ENCODE peak calls at places on chromosomes 5 and 9, in seven cellular contexts. G, P, O, K, A, I and T are unnamed samples.

GRCh38 chr5:128002420-128002819 is 81.1 kb upstream of the SLC12A2 start:
- DNase-seq in I (no peak), A (no peak), K (no peak), G (no peak), P (no peak), O (no peak), T (no peak)

GRCh38 chr5:19240150-19240549 is 747.9 kb downstream of the CDH18 start:
- DNase-seq in P (no peak), A (no peak), O (no peak), I (no peak), K (no peak), G (no peak), T (no peak)

GRCh38 chr9:109497193-109498165 is 628 bp downstream of the PTPN3 start:
- DNase-seq in O (no peak), G (no peak), K (no peak), P (no peak), A (no peak), I (peak), T (peak)

GRCh38 chr5:132771559-132771998 is 5.5 kb downstream of the SEPTIN8 start:
- DNase-seq in A (no peak), I (no peak), K (no peak), P (no peak), O (no peak), G (peak), T (no peak)

GRCh38 chr9:1071730-1072129 is 21.6 kb downstream of the DMRT2 start:
- DNase-seq in G (no peak), A (no peak), K (no peak), I (no peak), P (no peak), O (no peak), T (no peak)

GRCh38 chr5:153276151-153276550 is 214.3 kb upstream of the GRIA1 start:
- DNase-seq in P (peak), O (no peak), A (no peak), K (peak), I (no peak), G (peak), T (peak)

GRCh38 chr5:132539716-132540115 is 3.6 kb downstream of the IL5 start:
- DNase-seq in K (peak), A (no peak), O (no peak), P (no peak), I (no peak), G (peak), T (no peak)

GRCh38 chr5:44603496-44604272 is 205.1 kb upstream of the MRPS30 start:
- DNase-seq in P (no peak), I (no peak), A (peak), G (no peak), K (peak), O (no peak), T (no peak)

GRCh38 chr5:157245477-157245876 is 20.4 kb upstream of the CYFIP2 start:
- DNase-seq in K (no peak), A (no peak), I (no peak), G (no peak), O (no peak), P (no peak), T (no peak)

GRCh38 chr9:5838884-5839571 is 6.1 kb upstream of the ERMP1 start:
- DNase-seq in A (peak), G (peak), K (peak), P (no peak), O (no peak), I (no peak), T (peak)

GRCh38 chr5:62424763-62425162 is 12.2 kb downstream of the IPO11 start:
- DNase-seq in P (no peak), K (no peak), G (no peak), A (no peak), I (no peak), O (no peak), T (no peak)

GRCh38 chr9:132712753-132713152 is 42.5 kb downstream of the GTF3C4 start:
- DNase-seq in P (no peak), O (no peak), A (no peak), I (no peak), K (no peak), G (no peak), T (no peak)

GRCh38 chr9:110746211-110746930 is 77.8 kb downstream of the MUSK start:
- DNase-seq in A (no peak), G (no peak), K (no peak), P (no peak), O (no peak), I (no peak), T (no peak)

GRCh38 chr5:19988447-19988846 is 447 bp upstream of the CDH18 start:
- DNase-seq in P (no peak), A (no peak), K (no peak), I (peak), G (no peak), O (no peak), T (no peak)

GRCh38 chr9:4141201-4141750 is 158.6 kb downstream of the GLIS3 start:
- DNase-seq in I (no peak), O (no peak), P (no peak), G (no peak), K (no peak), A (no peak), T (no peak)

GRCh38 chr9:14467675-14468374 is 153.9 kb upstream of the NFIB start:
- DNase-seq in K (no peak), I (no peak), A (no peak), O (no peak), G (no peak), P (no peak), T (no peak)

GRCh38 chr5:140112685-140113179 is 1.2 kb upstream of the PURA start:
- DNase-seq in O (no peak), K (no peak), G (no peak), I (no peak), A (no peak), P (no peak), T (no peak)

GRCh38 chr5:35876454-35876853 is 19.8 kb downstream of the IL7R start:
- DNase-seq in A (no peak), G (no peak), O (no peak), I (no peak), P (no peak), K (no peak), T (no peak)

GRCh38 chr9:134099123-134099761 is 31.4 kb upstream of the BRD3 start:
- DNase-seq in P (peak), A (peak), G (peak), I (no peak), O (peak), K (peak), T (peak)

GRCh38 chr5:157312492-157312891 is 46.6 kb downstream of the CYFIP2 start:
- DNase-seq in K (peak), O (peak), P (no peak), G (peak), A (peak), I (peak), T (peak)

GRCh38 chr5:35269006-35269405 is 38.7 kb upstream of the PRLR start:
- DNase-seq in O (no peak), I (no peak), P (no peak), K (no peak), A (no peak), G (no peak), T (no peak)

GRCh38 chr9:137951107-137951506 is 73.5 kb downstream of the CACNA1B start:
- DNase-seq in A (no peak), O (no peak), K (no peak), G (no peak), I (no peak), P (no peak), T (no peak)

DNA sequence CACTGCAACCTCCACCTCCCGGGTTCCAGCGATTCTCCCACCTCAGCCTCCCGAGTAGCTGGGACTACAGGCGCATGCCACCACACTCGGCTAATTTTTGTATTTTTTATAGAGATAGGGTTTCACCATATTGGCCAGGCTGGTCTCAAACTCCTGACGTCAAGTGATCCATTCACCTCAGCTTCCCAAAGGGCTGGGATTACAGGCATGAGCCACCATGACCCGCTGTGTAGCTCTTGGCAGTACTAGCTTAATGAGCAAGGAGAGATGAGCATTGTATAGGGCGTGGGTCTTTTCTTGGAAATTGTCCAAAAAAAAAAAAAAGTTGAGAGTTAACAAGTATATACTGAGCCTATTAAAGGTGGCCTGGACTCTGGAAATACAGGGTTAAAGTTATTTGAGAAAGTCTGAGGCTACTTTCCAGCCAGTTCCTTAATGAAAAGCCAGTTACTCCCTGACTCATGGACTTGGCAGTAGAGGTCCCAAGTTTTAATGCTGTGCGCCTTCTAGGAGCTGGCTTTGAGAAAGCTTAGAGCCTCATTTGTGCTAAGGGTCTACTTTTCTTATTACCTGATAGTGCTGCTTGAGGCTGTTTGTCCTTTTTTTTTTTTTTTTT is 4.2 kb upstream of the FGF18 start:
- DNase-seq in G (no peak), K (no peak), P (no peak), I (no peak), O (no peak), A (no peak), T (no peak)
- TF ChIP-seq JUND in G (no peak), K (no peak), P (no peak), I (no peak), O (no peak), A (no peak), T (no peak)

GRCh38 chr9:78994476-78994875 is 577.3 kb upstream of the TLE4 start:
- DNase-seq in G (no peak), K (no peak), O (no peak), A (no peak), P (no peak), I (no peak), T (no peak)
- TF ChIP-seq JUND in G (no peak), K (no peak), O (no peak), A (no peak), P (no peak), I (no peak), T (no peak)

DNA sequence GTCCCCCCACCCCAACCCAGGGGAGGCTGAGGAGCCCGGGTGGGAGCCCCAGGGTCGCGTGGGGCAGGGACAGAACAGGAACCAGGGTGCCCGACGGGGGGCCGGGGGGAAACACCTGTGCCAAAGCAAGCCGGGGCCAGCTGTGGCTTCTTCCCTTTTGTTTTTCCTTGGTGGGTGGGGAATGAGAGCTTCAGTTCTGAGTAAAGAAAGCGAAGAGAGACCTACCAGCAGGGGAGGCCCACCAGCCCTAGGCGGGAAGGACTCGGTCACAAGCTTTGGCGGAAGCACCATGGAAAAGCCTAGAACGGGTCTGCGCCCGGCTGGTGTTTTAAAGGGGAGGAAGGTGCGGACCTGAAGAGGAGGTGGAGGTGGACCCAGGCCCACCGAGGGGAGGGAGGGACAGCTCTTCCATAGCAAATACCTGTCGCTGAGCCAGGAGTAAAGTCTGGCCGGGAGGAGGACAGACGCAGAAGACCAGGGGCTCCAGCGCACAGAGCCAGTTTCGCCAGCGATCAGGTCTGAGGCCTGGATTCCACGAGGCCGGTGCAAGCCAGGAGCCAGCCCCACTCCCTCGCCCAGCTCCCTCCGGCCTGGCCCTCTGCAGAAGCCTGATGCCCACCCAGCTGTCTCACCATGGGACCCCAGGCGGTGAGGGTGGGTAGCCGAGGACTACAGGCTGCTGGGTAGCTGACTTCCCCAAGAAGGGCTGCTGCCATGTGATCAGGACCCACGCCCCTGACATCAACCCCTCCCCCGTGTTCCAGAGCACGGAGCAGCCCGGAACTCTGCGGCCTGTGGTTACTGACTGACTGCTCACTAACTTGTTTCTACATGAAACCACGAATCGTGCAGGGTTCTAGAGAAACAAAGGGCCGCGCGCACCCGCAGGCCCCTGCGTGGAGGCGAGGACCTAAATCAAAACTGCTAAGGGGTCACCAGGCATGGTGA is 849 bp upstream of the MGAT1 start:
- DNase-seq in I (peak), G (peak), K (peak), P (no peak), A (no peak), O (peak), T (no peak)
- TF ChIP-seq JUND in I (no peak), G (no peak), K (no peak), P (no peak), A (no peak), O (no peak), T (no peak)

GRCh38 chr5:175880797-175881312 is 9.5 kb downstream of the CPLX2 start:
- DNase-seq in A (no peak), K (no peak), P (no peak), I (no peak), O (no peak), G (no peak), T (no peak)

GRCh38 chr5:175885813-175886212 is 14.4 kb downstream of the CPLX2 start:
- DNase-seq in I (no peak), O (no peak), A (no peak), P (no peak), K (no peak), G (no peak), T (no peak)

GRCh38 chr5:175880213-175880612 is 8.8 kb downstream of the CPLX2 start:
- DNase-seq in G (no peak), K (no peak), I (no peak), A (no peak), O (no peak), P (no peak), T (no peak)

GRCh38 chr5:175884214-175884613 is 12.8 kb downstream of the CPLX2 start:
- DNase-seq in P (no peak), I (no peak), A (no peak), O (no peak), G (no peak), K (no peak), T (no peak)

GRCh38 chr5:175883506-175883905 is 12.1 kb downstream of the CPLX2 start:
- DNase-seq in P (no peak), O (no peak), I (no peak), A (no peak), G (no peak), K (no peak), T (no peak)
- TF ChIP-seq JUND in P (no peak), O (no peak), I (no peak), A (no peak), G (no peak), K (no peak), T (no peak)

DNA sequence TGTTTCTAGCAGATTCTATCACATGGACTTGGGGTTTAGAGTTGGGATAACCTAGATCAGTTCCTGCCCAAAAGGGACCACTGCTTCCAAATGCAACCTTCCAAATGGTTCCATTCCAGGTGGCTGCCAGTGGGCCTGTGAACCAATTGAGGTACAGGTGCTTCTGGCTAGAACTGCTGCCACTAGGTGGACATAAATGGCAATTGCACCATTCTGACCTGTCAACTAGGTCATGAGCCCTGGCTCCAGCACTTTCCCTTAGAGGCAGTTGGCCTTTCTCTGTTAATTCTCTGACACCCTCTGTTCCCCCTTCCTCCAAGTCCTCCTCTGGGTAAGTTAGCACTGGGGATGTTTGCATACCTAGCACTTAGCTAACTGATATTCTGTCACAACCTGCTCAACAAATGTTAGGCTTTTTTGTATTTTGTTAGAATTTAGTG is 16.6 kb upstream of the HEMGN start:
- DNase-seq in G (peak), P (peak), O (no peak), A (peak), K (peak), I (peak), T (peak)
- TF ChIP-seq JUND in G (no peak), P (no peak), O (no peak), A (no peak), K (peak), I (no peak), T (no peak)

GRCh38 chr5:40551706-40552557 is 127.8 kb upstream of the PTGER4 start:
- DNase-seq in P (peak), K (no peak), O (no peak), G (peak), I (no peak), A (no peak), T (peak)
- TF ChIP-seq JUND in P (no peak), K (no peak), O (no peak), G (no peak), I (peak), A (no peak), T (peak)

GRCh38 chr5:38871790-38872551 is 26.2 kb downstream of the OSMR start:
- DNase-seq in G (peak), I (no peak), P (no peak), A (peak), K (peak), O (no peak), T (no peak)
- TF ChIP-seq JUND in G (no peak), I (peak), P (no peak), A (peak), K (peak), O (no peak), T (no peak)

GRCh38 chr9:87889065-87889881 is 6.6 kb downstream of the SPATA31E1 start:
- DNase-seq in G (no peak), K (no peak), A (no peak), I (no peak), O (no peak), P (no peak), T (no peak)
- TF ChIP-seq JUND in G (no peak), K (no peak), A (no peak), I (no peak), O (no peak), P (no peak), T (no peak)